ENCODE peak calls at places on chromosomes 2 and 18, in four cellular contexts. E is H1, G is HCT116, Z is GM12878. N is an unnamed sample.

GRCh38 chr2:240301256-240301795 is 134.1 kb upstream of the GPC1 start:
- DNase-seq in G (no peak), E (no peak), Z (no peak), N (no peak)

GRCh38 chr2:162344617-162344950 is 652 bp downstream of the GCA start:
- DNase-seq in Z (no peak), G (no peak), E (no peak), N (no peak)

GRCh38 chr18:24228661-24229053 is 89.8 kb downstream of the CABYR start:
- DNase-seq in Z (no peak), G (no peak), E (no peak), N (no peak)

GRCh38 chr2:231168460-231169139 is 29.8 kb upstream of the ARMC9 start:
- DNase-seq in G (no peak), Z (no peak), E (no peak), N (no peak)

GRCh38 chr2:163601377-163601776 is 134.4 kb downstream of the FIGN start:
- DNase-seq in G (no peak), Z (no peak), E (no peak), N (no peak)

GRCh38 chr2:156320491-156320896 is 12.0 kb downstream of the NR4A2 start:
- DNase-seq in Z (no peak), G (no peak), E (no peak), N (no peak)

GRCh38 chr2:183532514-183532913 is 408.3 kb downstream of the NUP35 start:
- DNase-seq in E (no peak), G (no peak), Z (no peak), N (no peak)

GRCh38 chr2:150109912-150110311 is 377.6 kb downstream of the RND3 start:
- DNase-seq in Z (no peak), E (no peak), G (no peak), N (no peak)

GRCh38 chr2:168583064-168583709 is 127.1 kb downstream of the CERS6 start:
- DNase-seq in Z (no peak), G (no peak), E (no peak), N (no peak)

GRCh38 chr18:26386002-26386401 is 159.8 kb downstream of the TAF4B start:
- DNase-seq in G (no peak), Z (no peak), E (no peak), N (no peak)

GRCh38 chr2:240822280-240822847 is 2.3 kb upstream of the KIF1A start:
- DNase-seq in G (no peak), E (no peak), Z (no peak), N (no peak)

GRCh38 chr2:231613054-231613654 is 20.5 kb downstream of the TEX44 start:
- DNase-seq in G (no peak), E (no peak), Z (no peak), N (no peak)

GRCh38 chr2:119082821-119083400 is 75.6 kb downstream of the C1QL2 start:
- DNase-seq in Z (no peak), G (no peak), E (no peak), N (no peak)

GRCh38 chr2:161556440-161556839 is 67.8 kb upstream of the SLC4A10 start:
- DNase-seq in Z (no peak), E (no peak), G (no peak), N (no peak)

GRCh38 chr2:174965992-174966789 is 39.0 kb downstream of the CHN1 start:
- DNase-seq in G (no peak), Z (no peak), E (no peak), N (no peak)

GRCh38 chr18:13272411-13272810 is 53.9 kb downstream of the LDLRAD4 start:
- DNase-seq in E (no peak), Z (no peak), G (no peak), N (no peak)

GRCh38 chr2:12501469-12502147 is 215.1 kb upstream of the TRIB2 start:
- DNase-seq in E (no peak), Z (peak), G (no peak), N (no peak)

GRCh38 chr2:175293776-175294175 is 112.3 kb upstream of the ATP5MC3 start:
- DNase-seq in Z (no peak), E (no peak), G (peak), N (no peak)

GRCh38 chr2:128799284-128799552 is 480.6 kb upstream of the HS6ST1 start:
- DNase-seq in E (no peak), G (no peak), Z (no peak), N (no peak)

GRCh38 chr2:191051177-191051576 is 37.2 kb upstream of the STAT1 start:
- DNase-seq in G (no peak), Z (no peak), E (no peak), N (no peak)
- TF ChIP-seq MAX in G (no peak), Z (no peak), E (no peak), N (no peak)

GRCh38 chr2:209933499-209934458 is 68.7 kb upstream of the RPE start:
- DNase-seq in E (no peak), G (no peak), Z (no peak), N (no peak)

GRCh38 chr2:209936106-209936663 is 66.3 kb upstream of the RPE start:
- DNase-seq in G (no peak), E (no peak), Z (no peak), N (no peak)

GRCh38 chr2:209938906-209939305 is 63.5 kb upstream of the RPE start:
- DNase-seq in G (no peak), Z (no peak), E (no peak), N (no peak)

GRCh38 chr2:209940923-209941322 is 61.5 kb upstream of the RPE start:
- DNase-seq in Z (no peak), E (no peak), G (no peak), N (no peak)

GRCh38 chr2:209937893-209938292 is 64.5 kb upstream of the RPE start:
- DNase-seq in G (no peak), E (no peak), Z (no peak), N (no peak)
- TF ChIP-seq EGR1 in G (no peak), E (no peak), Z (no peak), N (no peak)

GRCh38 chr18:3429121-3429520 is 20.9 kb upstream of the TGIF1 start:
- DNase-seq in E (no peak), G (no peak), Z (no peak), N (no peak)
- TF ChIP-seq MAX in E (no peak), G (no peak), Z (no peak), N (no peak)

DNA sequence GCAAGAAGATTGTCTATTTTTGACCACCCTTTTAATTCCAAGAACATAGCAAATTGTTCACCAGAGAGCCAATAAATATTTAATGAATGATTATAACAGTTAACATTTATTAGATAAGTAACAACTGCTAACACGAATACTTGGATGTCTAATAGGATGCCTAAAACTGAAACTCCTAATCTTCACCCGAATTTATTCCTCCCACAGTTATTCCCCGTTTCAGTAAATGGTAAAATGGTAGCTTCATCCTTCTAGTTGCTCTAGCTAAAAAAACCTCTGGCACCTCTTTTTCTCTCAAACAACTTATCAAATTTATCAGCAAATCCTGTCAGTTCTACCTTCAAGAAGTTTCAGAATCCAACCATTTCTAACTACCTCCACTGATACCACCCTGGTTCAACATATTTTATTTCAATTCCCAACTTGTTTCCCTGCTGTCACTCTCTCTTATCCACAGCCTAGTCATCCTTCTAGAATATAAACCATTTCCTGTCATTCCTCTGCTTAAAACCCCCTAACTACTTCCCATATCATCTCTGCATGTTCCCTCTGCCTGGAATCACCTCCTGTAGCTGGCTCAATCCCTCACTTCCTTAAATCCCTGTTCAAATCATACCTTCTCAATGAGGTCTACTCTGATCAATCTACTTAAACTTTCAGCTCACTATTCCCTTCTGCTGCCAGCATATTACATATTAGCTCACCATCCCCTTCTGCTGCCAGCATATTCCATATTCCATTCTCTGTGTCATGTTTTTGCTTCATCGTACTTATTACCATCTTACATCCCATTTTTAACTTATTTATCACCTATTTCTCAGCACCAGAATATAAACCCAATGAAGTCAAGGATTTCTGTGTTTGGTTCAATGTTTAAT is 93.8 kb downstream of the ROCK2 start:
- DNase-seq in Z (no peak), E (no peak), G (no peak), N (no peak)
- TF ChIP-seq EGR1 in Z (no peak), E (no peak), G (no peak), N (no peak)

DNA sequence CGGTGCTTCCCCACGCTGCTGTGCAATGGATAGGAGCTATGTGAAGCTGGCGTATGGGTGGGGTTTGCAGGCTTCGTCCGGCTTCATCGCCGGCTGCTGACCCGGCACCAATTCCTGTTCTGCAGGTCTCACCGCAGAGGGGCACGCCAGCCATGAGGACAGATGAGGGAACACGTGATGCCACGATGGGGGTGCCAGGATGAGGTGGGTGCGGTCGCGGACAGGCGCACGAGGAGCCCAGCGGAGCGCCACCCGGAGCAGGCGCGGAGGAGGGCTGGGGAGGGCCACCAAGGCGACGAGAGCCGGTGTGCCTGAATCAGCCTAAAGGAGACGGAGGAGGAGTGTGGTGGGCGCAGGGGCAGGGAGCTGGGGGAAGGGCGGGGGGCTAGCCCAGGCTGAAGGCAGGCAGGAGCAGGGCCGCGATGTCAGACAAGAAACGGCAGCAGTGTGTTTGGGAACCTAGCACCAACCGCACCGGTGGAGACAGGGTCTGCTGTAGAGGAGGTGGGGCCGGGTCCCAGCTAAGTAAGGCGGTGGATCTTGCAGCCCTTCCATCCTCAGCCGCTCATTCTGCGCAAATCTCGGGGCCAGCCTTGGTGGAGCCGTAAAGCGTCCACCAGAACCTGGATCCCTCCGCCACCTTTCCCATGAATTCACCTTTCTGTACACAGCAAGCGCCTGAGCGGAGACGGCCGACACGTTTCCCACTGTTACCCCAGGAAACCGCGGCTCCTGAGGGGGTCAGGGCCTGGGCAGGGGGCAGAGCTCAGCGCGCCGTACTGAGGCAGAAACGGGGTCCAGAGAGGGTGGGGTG is 17.0 kb upstream of the CD8A start:
- DNase-seq in Z (no peak), E (no peak), G (peak), N (no peak)
- TF ChIP-seq MAX in Z (no peak), E (peak), G (peak), N (no peak)

N was measured in K562.